ENCODE peak calls at places on chromosomes 16 and 17, in nine cellular contexts. B is NCI-H2081; Q is NCI-H2029; G is ureter; K is activated CD4-positive, alpha-beta T cell treated with anti-CD3 and anti-CD28 coated beads, Interleukin-2, amount 10 ng/mL, durations not matched to agents 7 days and 5 days; I is right atrium auricular region; D is naive thymus-derived CD8-positive, alpha-beta T cell; F is myocyte; L is left ventricle myocardium superior. O is an unnamed sample.

GRCh38 chr16:87864331-87864989 is 4.8 kb downstream of the SLC7A5 start:
- DNase-seq in K (no peak), I (no peak), B (peak; percentile 17), L (no peak), Q (no peak), G (no peak), F (no peak), D (no peak), O (no peak)

GRCh38 chr16:85800321-85800669 is 800 bp downstream of the COX4I1 start:
- DNase-seq in K (peak; percentile 17), G (no peak), D (peak; percentile 31), I (no peak), Q (peak; percentile 4), L (no peak), B (no peak), F (peak; percentile 16), O (no peak)

GRCh38 chr17:1997587-1998425 is 27.3 kb downstream of the RTN4RL1 start:
- DNase-seq in D (no peak), G (peak; percentile 73), F (no peak), K (no peak), B (no peak), L (no peak), I (no peak), Q (peak; percentile 26), O (no peak)

GRCh38 chr16:88570691-88571092 is 489 bp downstream of the ZC3H18 start:
- DNase-seq in D (peak; percentile 41), K (peak; percentile 57), L (no peak), B (no peak), F (peak; percentile 8), G (no peak), Q (no peak), I (no peak), O (no peak)

GRCh38 chr17:48830840-48831548 is at the start of gene CALCOCO2:
- DNase-seq in Q (peak; percentile 90), F (peak; percentile 96), D (peak; percentile 81), B (peak; percentile 95), L (peak; percentile 97), I (peak; percentile 97), K (peak; percentile 89), G (peak; percentile 94), O (peak; percentile 84)

GRCh38 chr17:9942885-9943284 is 37.8 kb upstream of the RCVRN start:
- DNase-seq in G (no peak), D (no peak), L (no peak), F (no peak), K (no peak), B (no peak), I (no peak), Q (no peak), O (no peak)

GRCh38 chr17:74922694-74923537 is at the start of gene USH1G:
- DNase-seq in K (no peak), G (no peak), Q (no peak), F (peak; percentile 10), B (no peak), I (no peak), L (no peak), D (no peak), O (no peak)

GRCh38 chr16:28596840-28597691 is at the start of gene SULT1A2:
- DNase-seq in B (no peak), Q (no peak), I (no peak), K (no peak), F (no peak), D (no peak), L (no peak), G (peak; percentile 61), O (no peak)

GRCh38 chr16:89422527-89422904 is 67.8 kb downstream of the ANKRD11 start:
- DNase-seq in G (no peak), K (no peak), F (peak; percentile 68), I (no peak), B (no peak), L (no peak), Q (no peak), D (no peak), O (no peak)

GRCh38 chr17:75327757-75328156 is 38.5 kb upstream of the SLC25A19 start:
- DNase-seq in I (no peak), G (no peak), Q (no peak), L (no peak), D (no peak), B (no peak), F (no peak), K (no peak), O (no peak)

O was measured in CD4-positive, alpha-beta memory T cell.